ENCODE peak calls at places on chromosome 12, in four cellular contexts. X, M, K and C are unnamed samples. For H3K4me1, the result is how much of the 10 kb centered on the place peaks cover.

GRCh38 chr12:65742481-65742971 is 81.8 kb upstream of the HMGA2 start:
- DNase-seq in X (peak), K (peak), M (peak), C (peak)

GRCh38 chr12:119649202-119649808 is 18.6 kb upstream of the PRKAB1 start:
- DNase-seq in X (no peak), M (no peak), K (no peak), C (no peak)

GRCh38 chr12:2613674-2614073 is 181.1 kb upstream of the FKBP4 start:
- DNase-seq in K (peak), X (peak), M (peak), C (peak)

GRCh38 chr12:88328056-88328455 is 185.9 kb downstream of the TMTC3 start:
- DNase-seq in X (no peak), K (no peak), M (no peak), C (no peak)

GRCh38 chr12:10614056-10614370 is 604 bp upstream of the MAGOHB start:
- DNase-seq in M (no peak), X (no peak), K (no peak), C (no peak)

GRCh38 chr12:120759591-120760348 is 34.1 kb downstream of the ACADS start:
- DNase-seq in M (no peak), K (no peak), X (no peak), C (no peak)

GRCh38 chr12:76375939-76376338 is 27.7 kb upstream of the BBS10 start:
- DNase-seq in M (no peak), K (no peak), X (peak), C (no peak)

GRCh38 chr12:111224196-111225066 is 144.5 kb downstream of the PHETA1 start:
- DNase-seq in K (no peak), M (no peak), X (no peak), C (no peak)

GRCh38 chr12:121711925-121712461 is 559 bp upstream of the TMEM120B start:
- DNase-seq in M (no peak), X (no peak), K (peak), C (peak)

GRCh38 chr12:116687888-116688287 is 50.0 kb downstream of the SPRING1 start:
- DNase-seq in M (no peak), X (no peak), K (peak), C (peak)

GRCh38 chr12:5807090-5807414 is 138.0 kb downstream of the ANO2 start:
- DNase-seq in K (peak), X (peak), M (peak), C (no peak)

GRCh38 chr12:66188584-66189475 is at the start of gene IRAK3:
- DNase-seq in K (peak), X (peak), M (peak), C (peak)

GRCh38 chr12:57622293-57623245 is 10.4 kb downstream of the B4GALNT1 start:
- DNase-seq in X (no peak), M (no peak), K (no peak), C (no peak)

GRCh38 chr12:29562167-29562776 is 64.8 kb upstream of the OVCH1 start:
- DNase-seq in K (peak), X (peak), M (peak), C (no peak)

GRCh38 chr12:4214912-4215861 is 58.4 kb upstream of the CCND2 start:
- DNase-seq in M (no peak), X (no peak), K (no peak), C (no peak)

GRCh38 chr12:26017484-26018211 is 59.2 kb downstream of the RASSF8 start:
- DNase-seq in M (no peak), K (no peak), X (peak), C (peak)

GRCh38 chr12:1630081-1630826 is 1.2 kb downstream of the WNT5B start:
- DNase-seq in M (no peak), K (no peak), X (no peak), C (peak)

GRCh38 chr12:101480849-101481248 is 5.7 kb downstream of the SPIC start:
- DNase-seq in M (no peak), X (no peak), K (no peak), C (no peak)

GRCh38 chr12:60980558-60980957 is 1279.6 kb upstream of the USP15 start:
- DNase-seq in K (no peak), M (no peak), X (no peak), C (no peak)

GRCh38 chr12:46460682-46461215 is 88.2 kb upstream of the SLC38A2 start:
- DNase-seq in X (no peak), M (no peak), K (no peak), C (no peak)
- H3K4me1 ChIP-seq in X (under half), M (under half), K (under half), C (under half)

DNA sequence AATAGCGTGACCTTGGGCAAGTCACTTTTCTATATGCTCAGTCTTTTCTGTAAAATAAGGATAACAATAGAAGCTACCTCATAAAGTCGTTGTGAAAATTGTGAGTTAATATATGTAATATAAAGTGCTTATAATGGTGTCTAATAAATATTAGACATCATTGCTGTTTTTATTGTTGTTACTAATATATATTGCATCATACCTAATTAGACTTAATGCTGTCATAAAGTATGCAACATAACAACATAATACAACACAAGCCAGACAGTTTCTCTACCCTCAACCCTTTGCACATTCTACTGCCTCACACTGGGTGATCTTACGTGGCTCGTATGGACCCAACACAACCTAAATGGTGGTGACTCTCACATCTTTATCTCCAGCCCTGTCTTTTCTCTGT is 136.9 kb downstream of the KICS2 start:
- DNase-seq in X (no peak), M (no peak), K (no peak), C (no peak)
- H3K4me1 ChIP-seq in X (under half), M (under half), K (under half), C (under half)

DNA sequence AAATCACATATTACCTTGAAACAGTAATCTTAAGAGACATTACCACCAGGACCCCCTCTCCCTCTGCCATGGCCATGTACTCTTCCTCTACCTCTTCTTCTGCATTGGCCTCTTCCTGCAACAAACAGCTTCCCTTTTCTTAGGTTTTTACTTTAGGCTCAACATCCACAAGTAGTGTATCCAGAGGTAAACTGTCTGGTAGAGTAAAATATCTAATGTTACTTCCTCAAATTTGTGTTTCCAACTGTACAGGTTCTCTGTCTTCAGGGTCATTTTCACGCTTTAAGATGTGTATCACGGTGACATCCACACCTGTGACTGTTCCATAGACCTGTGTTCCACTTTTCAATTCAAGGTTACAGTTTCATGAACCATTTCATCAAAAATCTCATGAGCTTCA is 13.4 kb downstream of the CDK17 start:
- DNase-seq in K (no peak), M (no peak), X (no peak), C (no peak)
- H3K4me1 ChIP-seq in K (under half), M (under half), X (under half), C (under half)

GRCh38 chr12:132807295-132808222 is 21.1 kb downstream of the GOLGA3 start:
- DNase-seq in K (no peak), M (no peak), X (no peak), C (no peak)
- H3K4me1 ChIP-seq in K (under half), M (under half), X (under half), C (under half)

DNA sequence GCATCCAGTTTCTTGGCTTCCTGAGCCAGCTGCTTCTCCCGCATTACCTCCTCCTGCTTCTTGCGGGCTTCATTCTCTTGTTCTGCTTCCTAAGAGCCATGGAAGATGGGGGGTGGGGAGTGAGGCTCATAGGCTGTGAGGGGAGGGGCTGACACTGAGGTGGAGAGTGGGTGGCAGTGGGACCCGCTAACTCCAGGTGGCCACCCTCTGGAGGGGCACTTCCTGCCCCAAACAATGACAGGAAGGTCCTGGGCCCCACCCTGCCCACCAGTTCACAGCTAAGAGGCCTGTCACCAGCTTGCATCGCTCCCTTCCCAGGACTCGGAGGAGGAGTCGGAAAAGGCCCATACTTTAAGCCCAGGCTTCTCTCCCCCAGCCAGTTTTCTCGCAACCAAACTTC is 23.9 kb downstream of the PRPF40B start:
- DNase-seq in X (no peak), K (no peak), M (no peak), C (no peak)
- H3K4me1 ChIP-seq in X (under half), K (under half), M (under half), C (under half)

GRCh38 chr12:70265132-70265531 is 21.9 kb downstream of the CNOT2 start:
- DNase-seq in X (no peak), K (no peak), M (no peak), C (no peak)

GRCh38 chr12:70270108-70270507 is 26.9 kb downstream of the CNOT2 start:
- DNase-seq in M (no peak), K (no peak), X (no peak), C (no peak)

GRCh38 chr12:70264067-70264867 is 21.0 kb downstream of the CNOT2 start:
- DNase-seq in X (no peak), K (no peak), M (no peak), C (no peak)

GRCh38 chr12:70268972-70269371 is 25.7 kb downstream of the CNOT2 start:
- DNase-seq in M (no peak), X (no peak), K (no peak), C (no peak)

GRCh38 chr12:70267550-70267949 is 24.3 kb downstream of the CNOT2 start:
- DNase-seq in M (peak), K (peak), X (peak), C (no peak)
- H3K4me1 ChIP-seq in M (under half), K (under half), X (under half), C (under half)

GRCh38 chr12:464484-465267 is 4.9 kb downstream of the B4GALNT3 start:
- DNase-seq in K (peak), X (no peak), M (peak), C (no peak)

GRCh38 chr12:460301-461230 is 827 bp downstream of the B4GALNT3 start:
- DNase-seq in X (no peak), K (peak), M (no peak), C (peak)

GRCh38 chr12:461425-461824 is 1.7 kb downstream of the B4GALNT3 start:
- DNase-seq in K (no peak), X (no peak), M (no peak), C (peak)

GRCh38 chr12:466039-466438 is 6.3 kb downstream of the B4GALNT3 start:
- DNase-seq in X (no peak), M (no peak), K (no peak), C (peak)

DNA sequence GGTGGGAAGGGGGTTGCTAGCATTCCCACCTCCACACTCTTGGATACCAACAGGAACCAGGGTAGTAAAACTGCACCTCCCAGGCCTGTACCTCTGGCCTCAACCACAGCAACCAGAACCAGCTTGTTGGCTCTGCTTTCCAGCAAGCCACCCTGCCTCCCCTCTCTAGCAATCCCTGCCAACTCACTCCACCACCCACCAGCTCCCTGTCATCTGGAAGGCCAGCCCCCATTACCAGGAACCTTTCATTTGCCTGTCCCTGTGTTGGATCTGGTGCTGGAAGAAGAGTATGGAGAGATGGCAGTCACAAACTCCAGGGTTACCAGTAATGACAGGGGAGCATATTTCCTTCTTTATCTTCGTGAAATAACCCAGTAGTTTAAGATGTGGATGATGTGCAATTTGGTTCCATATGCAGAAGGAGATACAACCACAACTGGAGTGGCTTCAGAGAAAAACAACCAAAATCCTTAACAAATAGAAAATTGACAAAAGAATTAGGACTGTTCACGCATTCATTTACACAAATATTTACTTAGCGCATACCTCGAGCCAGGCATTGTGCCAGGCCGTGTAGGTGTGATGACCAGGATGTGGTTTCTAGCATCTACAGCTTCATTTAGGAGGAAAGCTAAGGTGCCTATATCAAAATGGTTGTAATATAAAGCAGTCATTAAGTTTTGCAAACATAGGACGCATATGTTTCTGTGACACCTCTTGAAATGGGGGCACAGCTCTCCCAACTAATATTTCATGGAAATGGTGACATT is 3.4 kb downstream of the B4GALNT3 start:
- DNase-seq in X (no peak), M (peak), K (peak), C (no peak)
- H3K4me1 ChIP-seq in X (under half), M (under half), K (under half), C (under half)

DNA sequence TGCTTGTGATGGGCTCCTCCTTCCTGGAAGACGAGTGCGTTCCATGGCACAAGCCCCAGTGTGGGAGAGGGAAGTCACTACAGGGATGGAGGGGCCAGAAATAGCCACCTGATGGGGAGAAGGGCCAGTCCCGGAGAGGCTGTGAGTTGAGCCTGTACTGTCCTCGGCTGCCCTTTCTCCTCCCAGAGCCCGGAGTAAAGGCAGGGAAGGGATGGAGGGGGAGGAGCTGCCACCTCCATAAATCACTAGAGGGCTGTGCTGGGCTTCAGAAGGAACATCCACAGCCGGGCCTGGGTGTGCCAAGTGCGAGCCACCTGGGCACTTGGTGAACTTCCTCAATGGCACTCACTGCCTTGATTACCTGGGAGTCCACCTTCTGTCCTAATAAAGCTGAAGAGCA is 110.1 kb downstream of the RBM19 start:
- DNase-seq in K (no peak), M (no peak), X (no peak), C (no peak)
- H3K4me1 ChIP-seq in K (under half), M (under half), X (under half), C (under half)

DNA sequence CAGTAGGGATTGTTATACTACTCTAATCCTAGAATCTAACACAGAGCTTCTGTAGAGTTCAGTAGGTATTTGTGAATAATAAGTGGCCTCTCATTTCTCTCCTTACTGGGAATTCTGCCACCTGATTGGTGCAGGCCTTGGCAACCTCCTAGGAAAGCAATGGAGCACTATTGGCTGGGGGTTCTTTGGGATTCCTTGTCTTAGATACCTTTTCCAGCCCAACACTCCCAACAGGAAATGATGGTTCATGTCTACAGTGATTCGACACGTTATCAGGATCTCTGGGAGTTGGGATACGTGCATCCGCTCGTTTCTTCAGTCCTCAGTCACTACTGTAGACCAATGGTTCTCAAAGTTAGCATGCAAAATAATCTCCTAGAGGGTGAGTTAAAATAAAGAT is 67.4 kb downstream of the ELK3 start:
- DNase-seq in M (no peak), K (no peak), X (peak), C (no peak)
- H3K4me1 ChIP-seq in M (under half), K (under half), X (under half), C (under half)

GRCh38 chr12:107375231-107375630 is 281.9 kb upstream of the CRY1 start:
- DNase-seq in X (no peak), M (no peak), K (no peak), C (no peak)
- H3K4me1 ChIP-seq in X (under half), M (under half), K (under half), C (under half)